ENCODE peak calls at places on chromosomes 3 and 15, in five cellular contexts. D is thyroid gland; Q is NCI-H1092 treated with DMSO at 0.1 percent for 48 hours; E is T-helper 2 cell; Y is activated CD4-positive, alpha-beta T cell treated with anti-CD3 and anti-CD28 coated beads for 24 hours. G is an unnamed sample.

GRCh38 chr3:45153658-45154437 is 7.7 kb upstream of the CDCP1 start:
- DNase-seq in D (no peak), Q (no peak), E (no peak), Y (no peak), G (no peak)

GRCh38 chr3:72319202-72320095 is 528.8 kb downstream of the SHQ1 start:
- DNase-seq in D (no peak), Q (no peak), E (no peak), Y (no peak), G (no peak)

GRCh38 chr3:178507507-178508442 is 28.5 kb upstream of the KCNMB2 start:
- DNase-seq in D (no peak), Q (no peak), E (no peak), Y (no peak), G (no peak)

GRCh38 chr3:141421639-141422319 is 53.5 kb downstream of the ZBTB38 start:
- DNase-seq in D (no peak), Q (no peak), E (no peak), Y (no peak), G (no peak)

GRCh38 chr3:81218023-81218422 is 543.4 kb downstream of the GBE1 start:
- DNase-seq in D (no peak), Q (peak), E (no peak), Y (no peak), G (no peak)

GRCh38 chr3:17386432-17386831 is 356.0 kb downstream of the TBC1D5 start:
- DNase-seq in D (no peak), Q (no peak), E (no peak), Y (no peak), G (no peak)

GRCh38 chr3:69784854-69785523 is 45.7 kb downstream of the MITF start:
- DNase-seq in D (peak), Q (no peak), E (no peak), Y (no peak), G (no peak)

GRCh38 chr3:3015472-3016089 is 94.6 kb downstream of the IL5RA start:
- DNase-seq in D (no peak), Q (peak), E (no peak), Y (no peak), G (no peak)

GRCh38 chr15:60407406-60407805 is 9.6 kb upstream of the ANXA2 start:
- DNase-seq in D (no peak), Q (no peak), E (no peak), Y (no peak), G (no peak)

GRCh38 chr3:185519021-185519420 is 20.2 kb upstream of the TMEM41A start:
- DNase-seq in D (no peak), Q (peak), E (no peak), Y (no peak), G (no peak)

GRCh38 chr3:32000877-32001276 is 19.3 kb downstream of the ZNF860 start:
- DNase-seq in D (no peak), Q (no peak), E (no peak), Y (no peak), G (no peak)

GRCh38 chr3:188299068-188299467 is 145.1 kb downstream of the LPP start:
- DNase-seq in D (no peak), Q (no peak), E (no peak), Y (no peak), G (no peak)

GRCh38 chr3:100269410-100270217 is 8.8 kb downstream of the TBC1D23 start:
- DNase-seq in D (no peak), Q (no peak), E (no peak), Y (no peak), G (no peak)

GRCh38 chr3:170642882-170643601 is 57.2 kb upstream of the SLC7A14 start:
- DNase-seq in D (peak), Q (no peak), E (no peak), Y (no peak), G (no peak)

GRCh38 chr3:100615684-100616083 is 6.3 kb downstream of the ADGRG7 start:
- DNase-seq in D (no peak), Q (no peak), E (no peak), Y (no peak), G (no peak)

GRCh38 chr3:114299421-114299820 is 5.6 kb downstream of the TIGIT start:
- DNase-seq in D (peak), Q (no peak), E (no peak), Y (no peak), G (peak)

GRCh38 chr15:48507416-48508065 is 138.0 kb downstream of the FBN1 start:
- DNase-seq in D (peak), Q (peak), E (no peak), Y (no peak), G (no peak)

GRCh38 chr3:9109570-9109914 is 139.9 kb downstream of the SRGAP3 start:
- DNase-seq in D (no peak), Q (no peak), E (no peak), Y (no peak), G (no peak)

GRCh38 chr3:73727117-73727802 is 102.5 kb upstream of the PDZRN3 start:
- DNase-seq in D (no peak), Q (no peak), E (no peak), Y (no peak), G (no peak)

GRCh38 chr3:38970851-38971638 is 80.7 kb downstream of the SCN11A start:
- DNase-seq in D (no peak), Q (no peak), E (no peak), Y (no peak), G (no peak)

GRCh38 chr3:170643831-170644230 is 58.0 kb upstream of the SLC7A14 start:
- DNase-seq in D (no peak), Q (no peak), E (no peak), Y (no peak), G (no peak)